ENCODE peak calls at places on chromosomes 4 and X, in ten cellular contexts. A is cardiac muscle cell; X is retina; B is CD8-positive, alpha-beta T cell; T is lower leg skin; V is Peyer's patch; J is ELR; C is activated CD8-positive, alpha-beta memory T cell treated with anti-CD3 and anti-CD28 coated beads, Interleukin-2, amount 50 U/mL, for 48 hours; Q is left kidney; N is CD8-positive, alpha-beta memory T cell. L is an unnamed sample.

GRCh38 chr4:2059034-2059725 is at the start of gene NAT8L:
- DNase-seq in A (peak), X (peak), B (no peak), T (no peak), V (no peak), J (peak), C (no peak), Q (peak), N (no peak), L (no peak)

GRCh38 chrX:108270280-108270679 is 167.9 kb downstream of the COL4A6 start:
- DNase-seq in A (no peak), X (no peak), B (no peak), T (peak), V (no peak), J (no peak), C (no peak), Q (peak), N (no peak), L (no peak)

GRCh38 chrX:65707153-65707552 is 39.7 kb downstream of the MSN start:
- DNase-seq in A (no peak), X (peak), B (no peak), T (no peak), V (no peak), J (no peak), C (no peak), Q (no peak), N (no peak), L (no peak)

GRCh38 chr4:6939761-6940743 is 30.4 kb downstream of the TBC1D14 start:
- DNase-seq in A (no peak), X (no peak), B (no peak), T (no peak), V (no peak), J (no peak), C (no peak), Q (no peak), N (no peak), L (no peak)

GRCh38 chr4:73765296-73765695 is 24.9 kb downstream of the CXCL8 start:
- DNase-seq in A (no peak), X (no peak), B (no peak), T (no peak), V (no peak), J (no peak), C (no peak), Q (no peak), N (no peak), L (no peak)

GRCh38 chr4:102612824-102613366 is 111.7 kb downstream of the NFKB1 start:
- DNase-seq in A (no peak), X (no peak), B (peak), T (no peak), V (no peak), J (no peak), C (no peak), Q (peak), N (peak), L (no peak)

GRCh38 chrX:154327026-154327820 is 31.6 kb downstream of the TKTL1 start:
- DNase-seq in A (no peak), X (no peak), B (peak), T (no peak), V (no peak), J (no peak), C (no peak), Q (no peak), N (peak), L (no peak)

GRCh38 chr4:153341575-153342090 is 2.9 kb upstream of the MND1 start:
- DNase-seq in A (no peak), X (no peak), B (no peak), T (no peak), V (no peak), J (peak), C (no peak), Q (no peak), N (no peak), L (no peak)

GRCh38 chrX:56308726-56309125 is 76.6 kb downstream of the KLF8 start:
- DNase-seq in A (no peak), X (no peak), B (no peak), T (no peak), V (no peak), J (no peak), C (no peak), Q (no peak), N (no peak), L (no peak)

GRCh38 chr4:101555341-101555880 is 208.1 kb upstream of the PPP3CA start:
- DNase-seq in A (no peak), X (no peak), B (no peak), T (no peak), V (no peak), J (no peak), C (no peak), Q (peak), N (no peak), L (no peak)

GRCh38 chr4:22474636-22475310 is 41.1 kb downstream of the ADGRA3 start:
- DNase-seq in A (no peak), X (no peak), B (no peak), T (no peak), V (no peak), J (peak), C (no peak), Q (no peak), N (no peak), L (no peak)

GRCh38 chr4:126757219-126757618 is 875.5 kb upstream of the INTU start:
- DNase-seq in A (no peak), X (no peak), B (no peak), T (no peak), V (no peak), J (no peak), C (no peak), Q (no peak), N (no peak), L (no peak)

GRCh38 chr4:83993774-83994173 is 457.9 kb downstream of the GPAT3 start:
- DNase-seq in A (no peak), X (no peak), B (no peak), T (no peak), V (no peak), J (peak), C (no peak), Q (no peak), N (no peak), L (no peak)

GRCh38 chrX:118904218-118904617 is 70.2 kb upstream of the LONRF3 start:
- DNase-seq in A (no peak), X (no peak), B (no peak), T (no peak), V (no peak), J (no peak), C (no peak), Q (no peak), N (no peak), L (no peak)

GRCh38 chrX:130111220-130111934 is 1.1 kb upstream of the ELF4 start:
- DNase-seq in A (peak), X (no peak), B (no peak), T (no peak), V (no peak), J (peak), C (no peak), Q (peak), N (no peak), L (no peak)

GRCh38 chrX:3950373-3950772 is 236.9 kb upstream of the PRKX start:
- DNase-seq in A (no peak), X (no peak), B (no peak), T (no peak), V (no peak), J (no peak), C (no peak), Q (no peak), N (no peak), L (no peak)

GRCh38 chr4:115723621-115724020 is 610.2 kb upstream of the NDST4 start:
- DNase-seq in A (no peak), X (no peak), B (no peak), T (no peak), V (no peak), J (no peak), C (no peak), Q (no peak), N (no peak), L (no peak)

GRCh38 chr4:76562161-76562560 is 127.1 kb downstream of the SHROOM3 start:
- DNase-seq in A (no peak), X (no peak), B (no peak), T (no peak), V (no peak), J (peak), C (no peak), Q (peak), N (no peak), L (no peak)

GRCh38 chrX:10326578-10326977 is 169.8 kb downstream of the CLCN4 start:
- DNase-seq in A (no peak), X (no peak), B (no peak), T (no peak), V (no peak), J (peak), C (no peak), Q (no peak), N (no peak), L (no peak)

GRCh38 chrX:45811307-45811706 is 610.6 kb upstream of the DIPK2B start:
- DNase-seq in A (no peak), X (no peak), B (no peak), T (no peak), V (no peak), J (no peak), C (no peak), Q (no peak), N (no peak), L (no peak)

GRCh38 chrX:74422576-74423288 is 1.4 kb downstream of the SLC16A2 start:
- DNase-seq in A (peak), X (peak), B (no peak), T (no peak), V (peak), J (peak), C (no peak), Q (peak), N (no peak), L (no peak)

GRCh38 chrX:38052096-38052495 is 45.7 kb downstream of the SYTL5 start:
- DNase-seq in A (no peak), X (no peak), B (no peak), T (no peak), V (no peak), J (peak), C (no peak), Q (no peak), N (no peak), L (no peak)

GRCh38 chr4:186725422-186726149 is 1.9 kb upstream of the FAT1 start:
- DNase-seq in A (peak), X (peak), B (no peak), T (peak), V (peak), J (peak), C (peak), Q (peak), N (no peak), L (peak)

GRCh38 chr4:111601671-111602070 is 543.6 kb upstream of the FAM241A start:
- DNase-seq in A (no peak), X (no peak), B (no peak), T (no peak), V (no peak), J (peak), C (no peak), Q (no peak), N (no peak), L (no peak)

GRCh38 chr4:19262467-19262866 is 989.2 kb upstream of the SLIT2 start:
- DNase-seq in A (no peak), X (no peak), B (no peak), T (no peak), V (no peak), J (no peak), C (no peak), Q (peak), N (no peak), L (no peak)

GRCh38 chrX:44915361-44915868 is 42.4 kb downstream of the KDM6A start:
- DNase-seq in A (no peak), X (no peak), B (no peak), T (no peak), V (no peak), J (no peak), C (no peak), Q (no peak), N (no peak), L (no peak)

GRCh38 chrX:318068-318738 is 393 bp downstream of the GTPBP6 start:
- DNase-seq in A (peak), X (peak), B (peak), T (peak), V (peak), J (peak), C (peak), Q (peak), N (peak), L (peak)

GRCh38 chrX:134671207-134671750 is 13.0 kb upstream of the PLAC1 start:
- DNase-seq in A (no peak), X (no peak), B (no peak), T (no peak), V (no peak), J (peak), C (no peak), Q (no peak), N (no peak), L (no peak)

GRCh38 chrX:30615229-30615628 is 37.7 kb upstream of the TASL start:
- DNase-seq in A (no peak), X (no peak), B (no peak), T (no peak), V (no peak), J (peak), C (no peak), Q (no peak), N (no peak), L (no peak)

GRCh38 chr4:54097152-54097551 is 2.8 kb upstream of the GSX2 start:
- DNase-seq in A (no peak), X (peak), B (no peak), T (no peak), V (no peak), J (no peak), C (no peak), Q (no peak), N (no peak), L (no peak)

GRCh38 chr4:88090898-88091297 is 67.5 kb downstream of the ABCG2 start:
- DNase-seq in A (no peak), X (no peak), B (no peak), T (no peak), V (no peak), J (no peak), C (no peak), Q (no peak), N (no peak), L (no peak)

GRCh38 chrX:28312259-28312658 is 275.0 kb upstream of the IL1RAPL1 start:
- DNase-seq in A (no peak), X (no peak), B (no peak), T (no peak), V (no peak), J (no peak), C (no peak), Q (no peak), N (no peak), L (no peak)

GRCh38 chrX:107700317-107700774 is 72.0 kb downstream of the PRPS1 start:
- DNase-seq in A (no peak), X (no peak), B (no peak), T (peak), V (no peak), J (peak), C (no peak), Q (peak), N (no peak), L (no peak)

GRCh38 chr4:168028970-168029610 is 63.2 kb upstream of the ANXA10 start:
- DNase-seq in A (no peak), X (no peak), B (no peak), T (no peak), V (no peak), J (peak), C (no peak), Q (no peak), N (no peak), L (no peak)

GRCh38 chrX:111869639-111870034 is 6.3 kb upstream of the TRPC5OS start:
- DNase-seq in A (peak), X (peak), B (no peak), T (no peak), V (no peak), J (peak), C (no peak), Q (peak), N (no peak), L (no peak)

GRCh38 chrX:48086119-48086518 is 14.7 kb upstream of the ZNF630 start:
- DNase-seq in A (no peak), X (no peak), B (no peak), T (no peak), V (no peak), J (no peak), C (no peak), Q (no peak), N (no peak), L (no peak)

GRCh38 chr4:88284378-88285234 is at the start of gene PPM1K:
- DNase-seq in A (peak), X (peak), B (peak), T (peak), V (peak), J (peak), C (peak), Q (peak), N (peak), L (peak)

GRCh38 chr4:189850239-189850856 is 90.3 kb upstream of the FRG1 start:
- DNase-seq in A (no peak), X (no peak), B (no peak), T (no peak), V (no peak), J (no peak), C (no peak), Q (peak), N (no peak), L (no peak)